ENCODE peak calls at places on chromosomes 7 and 10, in nine cellular contexts. One of them, this sample, is unnamed.

GRCh38 chr7:54995631-54996340 is 23.0 kb upstream of the EGFR start:
- DNase-seq in HEK293T: no peak
- DNase-seq in naive thymus-derived CD8-positive, alpha-beta T cell: no peak
- DNase-seq in erythroblast: no peak
- DNase-seq in stimulated activated effector memory CD8-positive, alpha-beta T cell treated with anti-CD3 and anti-CD28 coated beads, Interleukin-12 subunit alpha, Interleukin-12 subunit beta, amount 100 ng/mL, for 72 hours: no peak
- DNase-seq in M059J: peak; percentile 93
- DNase-seq in hypothalamus: no peak
- DNase-seq in fibroblast of the aortic adventitia: peak; percentile 59
- DNase-seq in fibroblast of mammary gland: peak; percentile 82
- DNase-seq in this sample: no peak

GRCh38 chr10:6274040-6274439 is 71.3 kb downstream of the PFKFB3 start:
- DNase-seq in HEK293T: no peak
- DNase-seq in naive thymus-derived CD8-positive, alpha-beta T cell: no peak
- DNase-seq in erythroblast: no peak
- DNase-seq in stimulated activated effector memory CD8-positive, alpha-beta T cell treated with anti-CD3 and anti-CD28 coated beads, Interleukin-12 subunit alpha, Interleukin-12 subunit beta, amount 100 ng/mL, for 72 hours: no peak
- DNase-seq in M059J: no peak
- DNase-seq in hypothalamus: no peak
- DNase-seq in fibroblast of the aortic adventitia: peak; percentile 52
- DNase-seq in fibroblast of mammary gland: peak; percentile 54
- DNase-seq in this sample: no peak

GRCh38 chr7:43535810-43536585 is 46.9 kb upstream of the STK17A start:
- DNase-seq in HEK293T: no peak
- DNase-seq in naive thymus-derived CD8-positive, alpha-beta T cell: no peak
- DNase-seq in erythroblast: no peak
- DNase-seq in stimulated activated effector memory CD8-positive, alpha-beta T cell treated with anti-CD3 and anti-CD28 coated beads, Interleukin-12 subunit alpha, Interleukin-12 subunit beta, amount 100 ng/mL, for 72 hours: no peak
- DNase-seq in M059J: peak; percentile 86
- DNase-seq in hypothalamus: no peak
- DNase-seq in fibroblast of the aortic adventitia: peak; percentile 92
- DNase-seq in fibroblast of mammary gland: peak; percentile 97
- DNase-seq in this sample: no peak

GRCh38 chr10:131842351-131843088 is 58.3 kb upstream of the PPP2R2D start:
- DNase-seq in HEK293T: no peak
- DNase-seq in naive thymus-derived CD8-positive, alpha-beta T cell: peak; percentile 12
- DNase-seq in erythroblast: no peak
- DNase-seq in stimulated activated effector memory CD8-positive, alpha-beta T cell treated with anti-CD3 and anti-CD28 coated beads, Interleukin-12 subunit alpha, Interleukin-12 subunit beta, amount 100 ng/mL, for 72 hours: no peak
- DNase-seq in M059J: no peak
- DNase-seq in hypothalamus: no peak
- DNase-seq in fibroblast of the aortic adventitia: no peak
- DNase-seq in fibroblast of mammary gland: no peak
- DNase-seq in this sample: peak; percentile 7

GRCh38 chr7:69173341-69173740 is 424.9 kb upstream of the AUTS2 start:
- DNase-seq in HEK293T: no peak
- DNase-seq in naive thymus-derived CD8-positive, alpha-beta T cell: no peak
- DNase-seq in erythroblast: no peak
- DNase-seq in stimulated activated effector memory CD8-positive, alpha-beta T cell treated with anti-CD3 and anti-CD28 coated beads, Interleukin-12 subunit alpha, Interleukin-12 subunit beta, amount 100 ng/mL, for 72 hours: no peak
- DNase-seq in M059J: no peak
- DNase-seq in hypothalamus: no peak
- DNase-seq in fibroblast of the aortic adventitia: no peak
- DNase-seq in fibroblast of mammary gland: no peak
- DNase-seq in this sample: no peak

GRCh38 chr10:84588426-84588825 is 260.0 kb downstream of the CCSER2 start:
- DNase-seq in HEK293T: no peak
- DNase-seq in naive thymus-derived CD8-positive, alpha-beta T cell: no peak
- DNase-seq in erythroblast: no peak
- DNase-seq in stimulated activated effector memory CD8-positive, alpha-beta T cell treated with anti-CD3 and anti-CD28 coated beads, Interleukin-12 subunit alpha, Interleukin-12 subunit beta, amount 100 ng/mL, for 72 hours: no peak
- DNase-seq in M059J: no peak
- DNase-seq in hypothalamus: no peak
- DNase-seq in fibroblast of the aortic adventitia: no peak
- DNase-seq in fibroblast of mammary gland: no peak
- DNase-seq in this sample: no peak

GRCh38 chr7:155591055-155591750 is 44.8 kb upstream of the CNPY1 start:
- DNase-seq in HEK293T: no peak
- DNase-seq in naive thymus-derived CD8-positive, alpha-beta T cell: no peak
- DNase-seq in erythroblast: no peak
- DNase-seq in stimulated activated effector memory CD8-positive, alpha-beta T cell treated with anti-CD3 and anti-CD28 coated beads, Interleukin-12 subunit alpha, Interleukin-12 subunit beta, amount 100 ng/mL, for 72 hours: no peak
- DNase-seq in M059J: peak; percentile 20
- DNase-seq in hypothalamus: no peak
- DNase-seq in fibroblast of the aortic adventitia: no peak
- DNase-seq in fibroblast of mammary gland: no peak
- DNase-seq in this sample: no peak

GRCh38 chr7:139811106-139811505 is 18.0 kb upstream of the TBXAS1 start:
- DNase-seq in HEK293T: no peak
- DNase-seq in naive thymus-derived CD8-positive, alpha-beta T cell: no peak
- DNase-seq in erythroblast: no peak
- DNase-seq in stimulated activated effector memory CD8-positive, alpha-beta T cell treated with anti-CD3 and anti-CD28 coated beads, Interleukin-12 subunit alpha, Interleukin-12 subunit beta, amount 100 ng/mL, for 72 hours: no peak
- DNase-seq in M059J: no peak
- DNase-seq in hypothalamus: no peak
- DNase-seq in fibroblast of the aortic adventitia: no peak
- DNase-seq in fibroblast of mammary gland: peak; percentile 77
- DNase-seq in this sample: no peak

GRCh38 chr10:62050941-62051433 is 149.5 kb downstream of the ARID5B start:
- DNase-seq in HEK293T: no peak
- DNase-seq in naive thymus-derived CD8-positive, alpha-beta T cell: no peak
- DNase-seq in erythroblast: no peak
- DNase-seq in stimulated activated effector memory CD8-positive, alpha-beta T cell treated with anti-CD3 and anti-CD28 coated beads, Interleukin-12 subunit alpha, Interleukin-12 subunit beta, amount 100 ng/mL, for 72 hours: peak; percentile 55
- DNase-seq in M059J: peak; percentile 97
- DNase-seq in hypothalamus: no peak
- DNase-seq in fibroblast of the aortic adventitia: peak; percentile 92
- DNase-seq in fibroblast of mammary gland: peak; percentile 97
- DNase-seq in this sample: peak; percentile 39

GRCh38 chr10:31749981-31750850 is 178.4 kb downstream of the ARHGAP12 start:
- DNase-seq in HEK293T: no peak
- DNase-seq in naive thymus-derived CD8-positive, alpha-beta T cell: no peak
- DNase-seq in erythroblast: no peak
- DNase-seq in stimulated activated effector memory CD8-positive, alpha-beta T cell treated with anti-CD3 and anti-CD28 coated beads, Interleukin-12 subunit alpha, Interleukin-12 subunit beta, amount 100 ng/mL, for 72 hours: no peak
- DNase-seq in M059J: no peak
- DNase-seq in hypothalamus: peak; percentile 83
- DNase-seq in fibroblast of the aortic adventitia: no peak
- DNase-seq in fibroblast of mammary gland: no peak
- DNase-seq in this sample: no peak

GRCh38 chr10:113619401-113619800 is 44.4 kb downstream of the NRAP start:
- DNase-seq in HEK293T: no peak
- DNase-seq in naive thymus-derived CD8-positive, alpha-beta T cell: no peak
- DNase-seq in erythroblast: no peak
- DNase-seq in stimulated activated effector memory CD8-positive, alpha-beta T cell treated with anti-CD3 and anti-CD28 coated beads, Interleukin-12 subunit alpha, Interleukin-12 subunit beta, amount 100 ng/mL, for 72 hours: no peak
- DNase-seq in M059J: no peak
- DNase-seq in hypothalamus: no peak
- DNase-seq in fibroblast of the aortic adventitia: no peak
- DNase-seq in fibroblast of mammary gland: no peak
- DNase-seq in this sample: no peak

GRCh38 chr10:36764823-36765222 is 360.6 kb upstream of the ANKRD30A start:
- DNase-seq in HEK293T: no peak
- DNase-seq in naive thymus-derived CD8-positive, alpha-beta T cell: no peak
- DNase-seq in erythroblast: no peak
- DNase-seq in stimulated activated effector memory CD8-positive, alpha-beta T cell treated with anti-CD3 and anti-CD28 coated beads, Interleukin-12 subunit alpha, Interleukin-12 subunit beta, amount 100 ng/mL, for 72 hours: no peak
- DNase-seq in M059J: no peak
- DNase-seq in hypothalamus: no peak
- DNase-seq in fibroblast of the aortic adventitia: no peak
- DNase-seq in fibroblast of mammary gland: no peak
- DNase-seq in this sample: no peak

GRCh38 chr7:158354861-158355260 is 232.8 kb downstream of the PTPRN2 start:
- DNase-seq in HEK293T: no peak
- DNase-seq in naive thymus-derived CD8-positive, alpha-beta T cell: no peak
- DNase-seq in erythroblast: no peak
- DNase-seq in stimulated activated effector memory CD8-positive, alpha-beta T cell treated with anti-CD3 and anti-CD28 coated beads, Interleukin-12 subunit alpha, Interleukin-12 subunit beta, amount 100 ng/mL, for 72 hours: no peak
- DNase-seq in M059J: no peak
- DNase-seq in hypothalamus: no peak
- DNase-seq in fibroblast of the aortic adventitia: no peak
- DNase-seq in fibroblast of mammary gland: no peak
- DNase-seq in this sample: no peak

GRCh38 chr7:128938524-128939074 is 872 bp downstream of the IRF5 start:
- DNase-seq in HEK293T: no peak
- DNase-seq in naive thymus-derived CD8-positive, alpha-beta T cell: no peak
- DNase-seq in erythroblast: no peak
- DNase-seq in stimulated activated effector memory CD8-positive, alpha-beta T cell treated with anti-CD3 and anti-CD28 coated beads, Interleukin-12 subunit alpha, Interleukin-12 subunit beta, amount 100 ng/mL, for 72 hours: no peak
- DNase-seq in M059J: peak; percentile 12
- DNase-seq in hypothalamus: no peak
- DNase-seq in fibroblast of the aortic adventitia: no peak
- DNase-seq in fibroblast of mammary gland: no peak
- DNase-seq in this sample: no peak

GRCh38 chr7:55467047-55467593 is 102.0 kb downstream of the LANCL2 start:
- DNase-seq in HEK293T: no peak
- DNase-seq in naive thymus-derived CD8-positive, alpha-beta T cell: no peak
- DNase-seq in erythroblast: no peak
- DNase-seq in stimulated activated effector memory CD8-positive, alpha-beta T cell treated with anti-CD3 and anti-CD28 coated beads, Interleukin-12 subunit alpha, Interleukin-12 subunit beta, amount 100 ng/mL, for 72 hours: no peak
- DNase-seq in M059J: no peak
- DNase-seq in hypothalamus: no peak
- DNase-seq in fibroblast of the aortic adventitia: no peak
- DNase-seq in fibroblast of mammary gland: no peak
- DNase-seq in this sample: no peak

GRCh38 chr7:5296015-5296621 is 13.4 kb downstream of the SLC29A4 start:
- DNase-seq in HEK293T: no peak
- DNase-seq in naive thymus-derived CD8-positive, alpha-beta T cell: no peak
- DNase-seq in erythroblast: no peak
- DNase-seq in stimulated activated effector memory CD8-positive, alpha-beta T cell treated with anti-CD3 and anti-CD28 coated beads, Interleukin-12 subunit alpha, Interleukin-12 subunit beta, amount 100 ng/mL, for 72 hours: no peak
- DNase-seq in M059J: no peak
- DNase-seq in hypothalamus: no peak
- DNase-seq in fibroblast of the aortic adventitia: no peak
- DNase-seq in fibroblast of mammary gland: no peak
- DNase-seq in this sample: no peak

GRCh38 chr10:100130786-100131185 is 49.1 kb upstream of the CPN1 start:
- DNase-seq in HEK293T: no peak
- DNase-seq in naive thymus-derived CD8-positive, alpha-beta T cell: no peak
- DNase-seq in erythroblast: no peak
- DNase-seq in stimulated activated effector memory CD8-positive, alpha-beta T cell treated with anti-CD3 and anti-CD28 coated beads, Interleukin-12 subunit alpha, Interleukin-12 subunit beta, amount 100 ng/mL, for 72 hours: no peak
- DNase-seq in M059J: no peak
- DNase-seq in hypothalamus: no peak
- DNase-seq in fibroblast of the aortic adventitia: no peak
- DNase-seq in fibroblast of mammary gland: no peak
- DNase-seq in this sample: no peak

GRCh38 chr10:96850825-96851224 is 18.7 kb downstream of the LCOR start:
- DNase-seq in HEK293T: no peak
- DNase-seq in naive thymus-derived CD8-positive, alpha-beta T cell: no peak
- DNase-seq in erythroblast: no peak
- DNase-seq in stimulated activated effector memory CD8-positive, alpha-beta T cell treated with anti-CD3 and anti-CD28 coated beads, Interleukin-12 subunit alpha, Interleukin-12 subunit beta, amount 100 ng/mL, for 72 hours: no peak
- DNase-seq in M059J: peak; percentile 75
- DNase-seq in hypothalamus: no peak
- DNase-seq in fibroblast of the aortic adventitia: peak; percentile 96
- DNase-seq in fibroblast of mammary gland: peak; percentile 95
- DNase-seq in this sample: no peak

GRCh38 chr10:30422981-30423654 is 10.9 kb upstream of the MAP3K8 start:
- DNase-seq in HEK293T: no peak
- DNase-seq in naive thymus-derived CD8-positive, alpha-beta T cell: no peak
- DNase-seq in erythroblast: no peak
- DNase-seq in stimulated activated effector memory CD8-positive, alpha-beta T cell treated with anti-CD3 and anti-CD28 coated beads, Interleukin-12 subunit alpha, Interleukin-12 subunit beta, amount 100 ng/mL, for 72 hours: no peak
- DNase-seq in M059J: peak; percentile 70
- DNase-seq in hypothalamus: no peak
- DNase-seq in fibroblast of the aortic adventitia: peak; percentile 60
- DNase-seq in fibroblast of mammary gland: peak; percentile 31
- DNase-seq in this sample: no peak

GRCh38 chr10:29804025-29804852 is 169.5 kb upstream of the SVIL start:
- DNase-seq in HEK293T: no peak
- DNase-seq in naive thymus-derived CD8-positive, alpha-beta T cell: no peak
- DNase-seq in erythroblast: no peak
- DNase-seq in stimulated activated effector memory CD8-positive, alpha-beta T cell treated with anti-CD3 and anti-CD28 coated beads, Interleukin-12 subunit alpha, Interleukin-12 subunit beta, amount 100 ng/mL, for 72 hours: no peak
- DNase-seq in M059J: peak; percentile 91
- DNase-seq in hypothalamus: no peak
- DNase-seq in fibroblast of the aortic adventitia: peak; percentile 78
- DNase-seq in fibroblast of mammary gland: peak; percentile 94
- DNase-seq in this sample: no peak

GRCh38 chr7:151857866-151858440 is 19.0 kb downstream of the PRKAG2 start:
- DNase-seq in HEK293T: no peak
- DNase-seq in naive thymus-derived CD8-positive, alpha-beta T cell: no peak
- DNase-seq in erythroblast: no peak
- DNase-seq in stimulated activated effector memory CD8-positive, alpha-beta T cell treated with anti-CD3 and anti-CD28 coated beads, Interleukin-12 subunit alpha, Interleukin-12 subunit beta, amount 100 ng/mL, for 72 hours: no peak
- DNase-seq in M059J: no peak
- DNase-seq in hypothalamus: no peak
- DNase-seq in fibroblast of the aortic adventitia: no peak
- DNase-seq in fibroblast of mammary gland: no peak
- DNase-seq in this sample: no peak

GRCh38 chr10:111207525-111207924 is 130.7 kb downstream of the ADRA2A start:
- DNase-seq in HEK293T: no peak
- DNase-seq in naive thymus-derived CD8-positive, alpha-beta T cell: peak; percentile 20
- DNase-seq in erythroblast: peak; percentile 34
- DNase-seq in stimulated activated effector memory CD8-positive, alpha-beta T cell treated with anti-CD3 and anti-CD28 coated beads, Interleukin-12 subunit alpha, Interleukin-12 subunit beta, amount 100 ng/mL, for 72 hours: no peak
- DNase-seq in M059J: no peak
- DNase-seq in hypothalamus: no peak
- DNase-seq in fibroblast of the aortic adventitia: no peak
- DNase-seq in fibroblast of mammary gland: no peak
- DNase-seq in this sample: no peak

GRCh38 chr10:117783698-117784395 is 241.3 kb downstream of the EMX2 start:
- DNase-seq in HEK293T: no peak
- DNase-seq in naive thymus-derived CD8-positive, alpha-beta T cell: no peak
- DNase-seq in erythroblast: no peak
- DNase-seq in stimulated activated effector memory CD8-positive, alpha-beta T cell treated with anti-CD3 and anti-CD28 coated beads, Interleukin-12 subunit alpha, Interleukin-12 subunit beta, amount 100 ng/mL, for 72 hours: no peak
- DNase-seq in M059J: no peak
- DNase-seq in hypothalamus: no peak
- DNase-seq in fibroblast of the aortic adventitia: no peak
- DNase-seq in fibroblast of mammary gland: no peak
- DNase-seq in this sample: no peak

GRCh38 chr7:105268056-105268455 is 120.7 kb downstream of the SRPK2 start:
- DNase-seq in HEK293T: no peak
- DNase-seq in naive thymus-derived CD8-positive, alpha-beta T cell: no peak
- DNase-seq in erythroblast: peak; percentile 37
- DNase-seq in stimulated activated effector memory CD8-positive, alpha-beta T cell treated with anti-CD3 and anti-CD28 coated beads, Interleukin-12 subunit alpha, Interleukin-12 subunit beta, amount 100 ng/mL, for 72 hours: no peak
- DNase-seq in M059J: peak; percentile 83
- DNase-seq in hypothalamus: no peak
- DNase-seq in fibroblast of the aortic adventitia: peak; percentile 69
- DNase-seq in fibroblast of mammary gland: peak; percentile 85
- DNase-seq in this sample: no peak